ENCODE peak calls at places on chromosomes 7 and 10, in nine cellular contexts. Q is AG04450; T is psoas muscle; L is dorsolateral prefrontal cortex; S is gastrocnemius medialis; P is WERI-Rb-1; X is MM.1S; O is brain microvascular endothelial cell; G is CD8-positive, alpha-beta T cell. B is an unnamed sample.
A peak's percentile ranks its signal among the peaks of the same experiment; 100 is the strongest.

GRCh38 chr7:17009007-17009719 is 127.4 kb upstream of the AGR3 start:
- DNase-seq in S (no peak), T (no peak), G (no peak), Q (no peak), O (no peak), L (no peak), P (no peak), X (peak; percentile 14), B (no peak)

GRCh38 chr10:119657725-119658124 is 6.5 kb downstream of the BAG3 start:
- DNase-seq in O (no peak), L (no peak), T (peak; percentile 67), G (no peak), X (no peak), Q (no peak), S (peak; percentile 55), P (no peak), B (no peak)

GRCh38 chr10:98296514-98296913 is 28.5 kb upstream of the LOXL4 start:
- DNase-seq in L (no peak), X (no peak), O (no peak), S (no peak), P (peak; percentile 40), Q (no peak), T (no peak), G (no peak), B (peak; percentile 60)

GRCh38 chr7:88669913-88670312 is 89.6 kb upstream of the ZNF804B start:
- DNase-seq in Q (no peak), L (no peak), S (no peak), O (no peak), P (no peak), T (no peak), X (no peak), G (no peak), B (no peak)

GRCh38 chr10:49617281-49618020 is 3.6 kb downstream of the CHAT start:
- DNase-seq in O (no peak), S (no peak), P (no peak), L (no peak), G (no peak), T (peak; percentile 21), X (no peak), Q (no peak), B (no peak)

GRCh38 chr10:21069929-21070363 is 172.8 kb upstream of the NEBL start:
- DNase-seq in L (no peak), G (no peak), P (peak; percentile 20), Q (no peak), S (no peak), X (no peak), T (no peak), O (no peak), B (no peak)

GRCh38 chr10:93436577-93436976 is 45.6 kb downstream of the MYOF start:
- DNase-seq in O (peak; percentile 94), L (no peak), X (no peak), S (no peak), Q (peak; percentile 84), G (no peak), P (no peak), T (peak; percentile 60), B (no peak)

GRCh38 chr10:106877574-106877973 is 286.9 kb downstream of the SORCS1 start:
- DNase-seq in S (no peak), X (no peak), Q (no peak), T (no peak), O (no peak), G (no peak), P (no peak), L (no peak), B (no peak)

GRCh38 chr10:113357688-113358306 is 195.1 kb upstream of the HABP2 start:
- DNase-seq in Q (no peak), S (no peak), P (no peak), X (no peak), L (no peak), O (no peak), T (no peak), G (no peak), B (no peak)

GRCh38 chr10:97406064-97406463 is 4.9 kb upstream of the RRP12 start:
- DNase-seq in O (no peak), S (no peak), G (no peak), T (no peak), Q (no peak), P (no peak), X (no peak), L (no peak), B (no peak)

GRCh38 chr10:100723180-100723579 is 22.2 kb upstream of the PAX2 start:
- DNase-seq in P (no peak), G (no peak), Q (no peak), S (no peak), X (no peak), L (no peak), O (no peak), T (no peak), B (no peak)

GRCh38 chr10:61612009-61612408 is 50.7 kb upstream of the CABCOCO1 start:
- DNase-seq in O (no peak), S (no peak), P (no peak), L (no peak), G (no peak), Q (no peak), T (peak; percentile 42), X (no peak), B (no peak)

GRCh38 chr10:130485241-130485957 is 349.2 kb downstream of the GLRX3 start:
- DNase-seq in P (no peak), O (no peak), G (no peak), S (no peak), Q (no peak), T (no peak), L (no peak), X (no peak), B (no peak)

GRCh38 chr10:44390585-44391072 is 5.7 kb upstream of the CXCL12 start:
- DNase-seq in L (no peak), S (no peak), O (no peak), T (no peak), X (no peak), Q (no peak), G (peak; percentile 34), P (no peak), B (no peak)

GRCh38 chr7:84176716-84177115 is 17.9 kb downstream of the SEMA3A start:
- DNase-seq in T (no peak), X (no peak), Q (no peak), S (no peak), L (no peak), O (no peak), G (no peak), P (no peak), B (peak; percentile 14)

GRCh38 chr10:59068581-59069191 is 107.8 kb upstream of the PHYHIPL start:
- DNase-seq in P (no peak), L (no peak), O (no peak), T (no peak), Q (no peak), S (no peak), X (no peak), G (no peak), B (no peak)

DNA sequence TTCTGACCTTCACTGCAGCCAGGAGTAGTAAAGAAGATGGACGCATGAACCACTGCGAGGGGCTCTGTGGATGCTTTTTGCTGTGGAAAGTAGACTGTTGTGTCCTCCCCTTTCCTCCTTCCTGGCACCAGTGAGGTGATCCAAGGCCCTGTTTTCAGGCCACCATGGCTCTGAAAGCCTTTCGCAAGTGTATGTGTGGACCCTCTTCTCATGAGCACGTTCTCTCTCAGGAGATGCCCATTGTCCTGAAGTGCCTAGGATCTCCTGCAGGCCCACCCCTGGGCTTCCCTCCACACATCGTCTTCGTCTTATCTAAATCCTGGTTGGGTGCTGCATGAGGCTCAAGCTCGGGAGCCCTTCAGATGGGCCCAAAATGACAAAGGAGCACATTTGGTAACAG is 188.2 kb downstream of the PTPN20 start:
- DNase-seq in G (no peak), T (no peak), P (no peak), S (no peak), Q (no peak), O (no peak), X (no peak), L (no peak), B (no peak)
- H3K27ac ChIP-seq in G (no peak overlapping the region), T (no peak overlapping the region), P (no peak overlapping the region), S (no peak overlapping the region), Q (no peak overlapping the region), O (no peak overlapping the region), X (no peak overlapping the region), L (no peak overlapping the region), B (no peak overlapping the region)

GRCh38 chr7:13989138-13989943 is at the start of gene ETV1:
- DNase-seq in T (peak; percentile 62), P (peak; percentile 75), L (peak; percentile 60), S (peak; percentile 22), X (no peak), O (peak; percentile 74), Q (no peak), G (no peak), B (peak; percentile 75)
- TF ChIP-seq CTCF in T (peak; percentile 15), P (peak; percentile 49), L (no peak), S (no peak), X (no peak), O (peak; percentile 57), Q (peak; percentile 55), G (no peak), B (peak; percentile 57)

GRCh38 chr7:479948-480499 is 39.6 kb downstream of the PDGFA start:
- DNase-seq in S (no peak), L (peak; percentile 30), T (peak; percentile 22), X (no peak), G (no peak), O (no peak), Q (no peak), P (peak; percentile 69), B (no peak)
- H3K27ac ChIP-seq in S (no peak overlapping the region), L (no peak overlapping the region), T (peak overlapping the region; percentile 55), X (no peak overlapping the region), G (no peak overlapping the region), O (no peak overlapping the region), Q (no peak overlapping the region), P (peak overlapping the region; percentile 65), B (peak overlapping the region; percentile 31)

GRCh38 chr10:88582411-88582805 is 710 bp downstream of the RNLS start:
- DNase-seq in G (no peak), X (no peak), L (no peak), Q (no peak), T (no peak), O (no peak), S (no peak), P (no peak), B (no peak)

GRCh38 chr10:88586462-88586861 is at the start of gene LIPJ:
- DNase-seq in G (no peak), S (no peak), Q (no peak), T (no peak), X (no peak), P (no peak), O (no peak), L (no peak), B (no peak)

GRCh38 chr10:88583584-88583957 is 453 bp upstream of the RNLS start:
- DNase-seq in X (no peak), S (no peak), G (no peak), P (no peak), Q (no peak), O (no peak), T (no peak), L (no peak), B (no peak)

DNA sequence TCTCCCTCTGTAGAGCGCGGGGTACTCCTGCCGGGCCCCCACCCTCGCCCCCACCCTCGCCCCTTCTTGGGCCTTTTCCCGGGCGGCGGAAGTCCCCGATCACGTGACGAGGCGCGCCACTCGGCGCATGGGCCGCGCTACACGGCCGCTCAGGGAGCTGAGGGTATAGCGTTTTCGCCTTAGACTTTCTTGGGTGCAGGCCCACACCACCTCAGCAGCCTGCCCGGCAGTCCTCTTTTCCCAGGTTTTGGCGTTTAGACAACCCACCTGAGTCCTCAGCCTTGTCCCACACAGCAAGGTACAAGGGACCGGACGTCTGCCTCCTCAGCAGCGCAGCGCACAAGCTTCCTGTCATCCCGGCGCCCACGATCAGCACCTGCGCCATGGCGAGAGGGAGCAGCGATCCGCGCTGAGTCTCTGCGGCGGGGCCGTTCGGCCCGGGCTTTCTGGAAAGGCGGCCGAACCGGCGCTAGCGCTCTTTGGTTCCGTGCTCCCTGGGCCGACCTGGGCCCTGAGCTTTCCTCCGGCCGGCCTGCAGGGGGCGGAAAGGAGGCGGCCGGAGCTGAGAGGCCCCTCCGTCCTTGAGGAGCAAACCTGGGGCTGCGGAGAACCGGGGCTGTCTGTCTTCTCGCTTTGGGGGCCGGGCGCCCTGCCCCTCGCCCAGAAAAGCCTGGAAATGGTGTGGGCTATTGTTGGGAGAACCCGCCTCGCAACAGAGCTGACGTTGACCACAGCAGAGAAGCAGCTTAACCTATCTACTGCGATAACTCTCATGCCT is at the start of gene RNLS:
- DNase-seq in L (peak; percentile 86), S (peak; percentile 7), P (no peak), T (peak; percentile 89), O (peak; percentile 19), G (peak; percentile 84), Q (no peak), X (peak; percentile 79), B (peak; percentile 4)
- TF ChIP-seq CTCF in L (peak; percentile 74), S (peak; percentile 80), P (no peak), T (peak; percentile 77), O (peak; percentile 82), G (peak; percentile 61), Q (peak; percentile 78), X (peak; percentile 79), B (peak; percentile 80)

B was measured in RWPE1.